ENCODE peak calls at places on chromosomes 2 and 18, in six cellular contexts. One of them, this sample, is unnamed.

GRCh38 chr2:105746177-105747080 is 1.7 kb downstream of the NCK2 start:
- DNase-seq in neural progenitor cell: peak; percentile 76
- DNase-seq in PC-3: peak; percentile 50
- DNase-seq in mesendoderm: peak; percentile 77
- DNase-seq in DND-41: peak; percentile 23
- DNase-seq in spleen: peak; percentile 96
- DNase-seq in this sample: peak; percentile 68

GRCh38 chr2:47250576-47251403 is 95.7 kb upstream of the STPG4 start:
- DNase-seq in neural progenitor cell: no peak
- DNase-seq in PC-3: peak; percentile 96
- DNase-seq in mesendoderm: no peak
- DNase-seq in DND-41: no peak
- DNase-seq in spleen: no peak
- DNase-seq in this sample: no peak

GRCh38 chr18:11320981-11321380 is 171.6 kb upstream of the PIEZO2 start:
- DNase-seq in neural progenitor cell: no peak
- DNase-seq in PC-3: peak; percentile 52
- DNase-seq in mesendoderm: no peak
- DNase-seq in DND-41: peak; percentile 47
- DNase-seq in spleen: no peak
- DNase-seq in this sample: no peak

GRCh38 chr2:212359425-212360067 is 179.1 kb downstream of the ERBB4 start:
- DNase-seq in neural progenitor cell: peak; percentile 43
- DNase-seq in PC-3: no peak
- DNase-seq in mesendoderm: peak; percentile 60
- DNase-seq in DND-41: no peak
- DNase-seq in spleen: no peak
- DNase-seq in this sample: no peak

GRCh38 chr2:209525336-209525735 is 101.5 kb downstream of the MAP2 start:
- DNase-seq in neural progenitor cell: no peak
- DNase-seq in PC-3: no peak
- DNase-seq in mesendoderm: no peak
- DNase-seq in DND-41: no peak
- DNase-seq in spleen: no peak
- DNase-seq in this sample: no peak

GRCh38 chr2:220178991-220179695 is 551.7 kb downstream of the SLC4A3 start:
- DNase-seq in neural progenitor cell: no peak
- DNase-seq in PC-3: peak; percentile 81
- DNase-seq in mesendoderm: no peak
- DNase-seq in DND-41: no peak
- DNase-seq in spleen: no peak
- DNase-seq in this sample: no peak

GRCh38 chr18:46632401-46633089 is 24.5 kb downstream of the LOXHD1 start:
- DNase-seq in neural progenitor cell: no peak
- DNase-seq in PC-3: peak; percentile 61
- DNase-seq in mesendoderm: no peak
- DNase-seq in DND-41: no peak
- DNase-seq in spleen: no peak
- DNase-seq in this sample: no peak

GRCh38 chr2:195021704-195022513 is 635.1 kb upstream of the SLC39A10 start:
- DNase-seq in neural progenitor cell: no peak
- DNase-seq in PC-3: no peak
- DNase-seq in mesendoderm: no peak
- DNase-seq in DND-41: no peak
- DNase-seq in spleen: no peak
- DNase-seq in this sample: no peak

GRCh38 chr2:157386747-157387146 is 57.1 kb downstream of the CYTIP start:
- DNase-seq in neural progenitor cell: no peak
- DNase-seq in PC-3: no peak
- DNase-seq in mesendoderm: no peak
- DNase-seq in DND-41: no peak
- DNase-seq in spleen: no peak
- DNase-seq in this sample: no peak

GRCh38 chr2:207813942-207814341 is 44.2 kb upstream of the FZD5 start:
- DNase-seq in neural progenitor cell: peak; percentile 46
- DNase-seq in PC-3: no peak
- DNase-seq in mesendoderm: peak; percentile 64
- DNase-seq in DND-41: no peak
- DNase-seq in spleen: no peak
- DNase-seq in this sample: no peak

GRCh38 chr2:231263118-231263831 is 64.8 kb downstream of the ARMC9 start:
- DNase-seq in neural progenitor cell: no peak
- DNase-seq in PC-3: no peak
- DNase-seq in mesendoderm: no peak
- DNase-seq in DND-41: no peak
- DNase-seq in spleen: no peak
- DNase-seq in this sample: no peak

GRCh38 chr2:44974064-44974715 is 32.7 kb downstream of the SIX3 start:
- DNase-seq in neural progenitor cell: peak; percentile 93
- DNase-seq in PC-3: peak; percentile 90
- DNase-seq in mesendoderm: peak; percentile 91
- DNase-seq in DND-41: peak; percentile 19
- DNase-seq in spleen: no peak
- DNase-seq in this sample: no peak

GRCh38 chr18:11909597-11910026 is 1.5 kb upstream of the MPPE1 start:
- DNase-seq in neural progenitor cell: no peak
- DNase-seq in PC-3: peak; percentile 49
- DNase-seq in mesendoderm: no peak
- DNase-seq in DND-41: no peak
- DNase-seq in spleen: no peak
- DNase-seq in this sample: no peak

GRCh38 chr18:8865934-8866333 is 160.6 kb downstream of the MTCL1 start:
- DNase-seq in neural progenitor cell: no peak
- DNase-seq in PC-3: no peak
- DNase-seq in mesendoderm: peak; percentile 67
- DNase-seq in DND-41: no peak
- DNase-seq in spleen: no peak
- DNase-seq in this sample: no peak
- H3K27ac ChIP-seq in neural progenitor cell: no peak overlapping the region
- H3K27ac ChIP-seq in PC-3: no peak overlapping the region
- H3K27ac ChIP-seq in mesendoderm: no peak overlapping the region
- H3K27ac ChIP-seq in DND-41: no peak overlapping the region
- H3K27ac ChIP-seq in spleen: no peak overlapping the region
- H3K27ac ChIP-seq in this sample: no peak overlapping the region

GRCh38 chr2:86480105-86480504 is 38.9 kb downstream of the KDM3A start:
- DNase-seq in neural progenitor cell: no peak
- DNase-seq in PC-3: no peak
- DNase-seq in mesendoderm: no peak
- DNase-seq in DND-41: no peak
- DNase-seq in spleen: no peak
- DNase-seq in this sample: no peak

GRCh38 chr2:86485103-86485502 is 43.9 kb downstream of the KDM3A start:
- DNase-seq in neural progenitor cell: no peak
- DNase-seq in PC-3: no peak
- DNase-seq in mesendoderm: no peak
- DNase-seq in DND-41: no peak
- DNase-seq in spleen: no peak
- DNase-seq in this sample: no peak

GRCh38 chr2:86477349-86477748 is 36.2 kb downstream of the KDM3A start:
- DNase-seq in neural progenitor cell: no peak
- DNase-seq in PC-3: no peak
- DNase-seq in mesendoderm: no peak
- DNase-seq in DND-41: no peak
- DNase-seq in spleen: no peak
- DNase-seq in this sample: no peak

GRCh38 chr2:86484385-86484784 is 43.2 kb downstream of the KDM3A start:
- DNase-seq in neural progenitor cell: no peak
- DNase-seq in PC-3: no peak
- DNase-seq in mesendoderm: no peak
- DNase-seq in DND-41: no peak
- DNase-seq in spleen: no peak
- DNase-seq in this sample: no peak

GRCh38 chr2:86482034-86482433 is 40.9 kb downstream of the KDM3A start:
- DNase-seq in neural progenitor cell: no peak
- DNase-seq in PC-3: peak; percentile 53
- DNase-seq in mesendoderm: no peak
- DNase-seq in DND-41: no peak
- DNase-seq in spleen: no peak
- DNase-seq in this sample: no peak
- H3K4me3 ChIP-seq in neural progenitor cell: no peak overlapping the region
- H3K4me3 ChIP-seq in PC-3: no peak overlapping the region
- H3K4me3 ChIP-seq in mesendoderm: no peak overlapping the region
- H3K4me3 ChIP-seq in DND-41: no peak overlapping the region
- H3K4me3 ChIP-seq in spleen: no peak overlapping the region
- H3K4me3 ChIP-seq in this sample: no peak overlapping the region

DNA sequence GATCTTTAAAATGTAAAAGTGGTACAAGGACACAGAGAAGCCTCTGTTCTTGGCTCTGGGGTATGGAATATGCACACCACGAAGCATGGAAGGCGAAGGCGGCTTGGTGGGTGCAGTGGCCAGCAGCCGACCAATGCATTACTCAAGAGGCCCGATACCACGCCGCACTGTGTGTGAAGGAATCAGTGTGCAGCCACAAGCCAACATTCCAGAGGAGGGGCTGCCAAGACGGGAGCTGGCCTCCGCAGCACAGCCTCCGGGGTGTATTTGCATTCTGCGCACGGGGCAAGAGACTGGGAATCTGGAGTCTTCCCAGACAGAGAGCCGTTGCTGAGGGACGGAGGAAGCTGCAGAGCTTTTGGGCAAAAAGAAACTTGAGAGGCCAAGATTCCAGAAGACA is 19.8 kb downstream of the KIF1A start:
- DNase-seq in neural progenitor cell: peak; percentile 47
- DNase-seq in PC-3: no peak
- DNase-seq in mesendoderm: no peak
- DNase-seq in DND-41: no peak
- DNase-seq in spleen: peak; percentile 51
- DNase-seq in this sample: no peak
- H3K27me3 ChIP-seq in neural progenitor cell: no peaks in the 10 kb centered on the region
- H3K27me3 ChIP-seq in PC-3: peaks cover 89% of the 10 kb centered on the region
- H3K27me3 ChIP-seq in mesendoderm: no peaks in the 10 kb centered on the region
- H3K27me3 ChIP-seq in DND-41: peaks cover 16% of the 10 kb centered on the region
- H3K27me3 ChIP-seq in spleen: peaks cover 71% of the 10 kb centered on the region
- H3K27me3 ChIP-seq in this sample: no peaks in the 10 kb centered on the region

GRCh38 chr2:71277536-71278103 is 50.7 kb upstream of the PAIP2B start:
- DNase-seq in neural progenitor cell: peak; percentile 87
- DNase-seq in PC-3: peak; percentile 58
- DNase-seq in mesendoderm: peak; percentile 91
- DNase-seq in DND-41: no peak
- DNase-seq in spleen: peak; percentile 78
- DNase-seq in this sample: peak; percentile 37
- H3K27ac ChIP-seq in neural progenitor cell: no peak overlapping the region
- H3K27ac ChIP-seq in PC-3: no peak overlapping the region
- H3K27ac ChIP-seq in mesendoderm: no peak overlapping the region
- H3K27ac ChIP-seq in DND-41: no peak overlapping the region
- H3K27ac ChIP-seq in spleen: no peak overlapping the region
- H3K27ac ChIP-seq in this sample: no peak overlapping the region

GRCh38 chr2:177165731-177166711 is 46.6 kb upstream of the HNRNPA3 start:
- DNase-seq in neural progenitor cell: no peak
- DNase-seq in PC-3: peak; percentile 49
- DNase-seq in mesendoderm: peak; percentile 32
- DNase-seq in DND-41: no peak
- DNase-seq in spleen: no peak
- DNase-seq in this sample: peak; percentile 39
- H3K4me3 ChIP-seq in neural progenitor cell: no peak overlapping the region
- H3K4me3 ChIP-seq in PC-3: peak overlapping the region; percentile 63
- H3K4me3 ChIP-seq in mesendoderm: no peak overlapping the region
- H3K4me3 ChIP-seq in DND-41: no peak overlapping the region
- H3K4me3 ChIP-seq in spleen: peak overlapping the region; percentile 39
- H3K4me3 ChIP-seq in this sample: peak overlapping the region; percentile 1

DNA sequence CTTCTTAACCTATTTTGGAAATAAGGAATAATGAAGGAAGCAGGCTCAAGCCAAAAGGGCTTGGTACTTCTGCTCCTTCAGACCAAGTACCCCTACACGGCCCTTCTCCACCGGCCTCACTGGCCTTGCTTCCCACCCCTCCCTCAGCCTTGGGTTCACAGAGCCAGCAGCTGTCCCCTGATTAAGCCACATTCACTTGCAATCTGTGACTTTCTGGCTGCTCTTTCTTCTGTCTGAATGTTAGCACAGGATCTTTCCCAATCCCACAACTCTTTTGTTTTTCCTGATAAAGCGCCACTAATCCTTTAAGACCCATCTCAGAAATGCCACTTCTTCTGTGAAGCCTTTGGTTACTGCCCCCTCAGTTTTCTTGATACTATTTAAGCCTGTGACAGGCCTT is 52.4 kb downstream of the REEP1 start:
- DNase-seq in neural progenitor cell: peak; percentile 85
- DNase-seq in PC-3: no peak
- DNase-seq in mesendoderm: peak; percentile 42
- DNase-seq in DND-41: no peak
- DNase-seq in spleen: no peak
- DNase-seq in this sample: no peak
- H3K27me3 ChIP-seq in neural progenitor cell: peaks cover 36% of the 10 kb centered on the region
- H3K27me3 ChIP-seq in PC-3: peaks cover 55% of the 10 kb centered on the region
- H3K27me3 ChIP-seq in mesendoderm: no peaks in the 10 kb centered on the region
- H3K27me3 ChIP-seq in DND-41: peaks cover 27% of the 10 kb centered on the region
- H3K27me3 ChIP-seq in spleen: peaks cover 2% of the 10 kb centered on the region
- H3K27me3 ChIP-seq in this sample: no peaks in the 10 kb centered on the region

GRCh38 chr2:200476836-200477235 is 33.0 kb downstream of the KCTD18 start:
- DNase-seq in neural progenitor cell: no peak
- DNase-seq in PC-3: no peak
- DNase-seq in mesendoderm: no peak
- DNase-seq in DND-41: no peak
- DNase-seq in spleen: no peak
- DNase-seq in this sample: no peak
- H3K27ac ChIP-seq in neural progenitor cell: no peak overlapping the region
- H3K27ac ChIP-seq in PC-3: no peak overlapping the region
- H3K27ac ChIP-seq in mesendoderm: no peak overlapping the region
- H3K27ac ChIP-seq in DND-41: no peak overlapping the region
- H3K27ac ChIP-seq in spleen: no peak overlapping the region
- H3K27ac ChIP-seq in this sample: no peak overlapping the region

GRCh38 chr2:196336715-196337617 is 165.6 kb upstream of the STK17B start:
- DNase-seq in neural progenitor cell: peak; percentile 37
- DNase-seq in PC-3: peak; percentile 70
- DNase-seq in mesendoderm: peak; percentile 36
- DNase-seq in DND-41: peak; percentile 43
- DNase-seq in spleen: no peak
- DNase-seq in this sample: peak; percentile 32
- H3K4me3 ChIP-seq in neural progenitor cell: no peak overlapping the region
- H3K4me3 ChIP-seq in PC-3: no peak overlapping the region
- H3K4me3 ChIP-seq in mesendoderm: no peak overlapping the region
- H3K4me3 ChIP-seq in DND-41: no peak overlapping the region
- H3K4me3 ChIP-seq in spleen: no peak overlapping the region
- H3K4me3 ChIP-seq in this sample: no peak overlapping the region